ENCODE peak calls at places on chromosomes 5 and 9, in eight cellular contexts. One of them, this sample, is unnamed.

GRCh38 chr9:5909999-5910398 is 19.3 kb downstream of the MLANA start:
- DNase-seq in CD14-positive monocyte: no peak
- DNase-seq in GM20000: no peak
- DNase-seq in neural progenitor cell: no peak
- DNase-seq in breast epithelium: no peak
- DNase-seq in lung: no peak
- DNase-seq in astrocyte: peak
- DNase-seq in Caco-2: no peak
- DNase-seq in this sample: no peak

GRCh38 chr9:99030082-99030481 is 74.8 kb upstream of the TGFBR1 start:
- DNase-seq in GM20000: no peak
- DNase-seq in neural progenitor cell: no peak
- DNase-seq in lung: no peak
- DNase-seq in Caco-2: no peak
- DNase-seq in CD14-positive monocyte: no peak
- DNase-seq in astrocyte: peak
- DNase-seq in breast epithelium: no peak
- DNase-seq in this sample: no peak

GRCh38 chr9:4862506-4863250 is 69.9 kb downstream of the RCL1 start:
- DNase-seq in Caco-2: no peak
- DNase-seq in CD14-positive monocyte: no peak
- DNase-seq in neural progenitor cell: no peak
- DNase-seq in astrocyte: no peak
- DNase-seq in breast epithelium: no peak
- DNase-seq in GM20000: no peak
- DNase-seq in lung: no peak
- DNase-seq in this sample: no peak

GRCh38 chr5:176606875-176607274 is 3.1 kb downstream of the GPRIN1 start:
- DNase-seq in neural progenitor cell: no peak
- DNase-seq in astrocyte: no peak
- DNase-seq in Caco-2: no peak
- DNase-seq in lung: no peak
- DNase-seq in breast epithelium: no peak
- DNase-seq in GM20000: no peak
- DNase-seq in CD14-positive monocyte: no peak
- DNase-seq in this sample: no peak

GRCh38 chr9:131312246-131312645 is 22.7 kb downstream of the PLPP7 start:
- DNase-seq in neural progenitor cell: no peak
- DNase-seq in astrocyte: no peak
- DNase-seq in CD14-positive monocyte: no peak
- DNase-seq in lung: no peak
- DNase-seq in GM20000: no peak
- DNase-seq in breast epithelium: no peak
- DNase-seq in Caco-2: no peak
- DNase-seq in this sample: no peak

GRCh38 chr5:142922223-142922952 is 152.2 kb downstream of the ARHGAP26 start:
- DNase-seq in lung: no peak
- DNase-seq in Caco-2: no peak
- DNase-seq in breast epithelium: no peak
- DNase-seq in CD14-positive monocyte: no peak
- DNase-seq in neural progenitor cell: peak
- DNase-seq in astrocyte: peak
- DNase-seq in GM20000: peak
- DNase-seq in this sample: no peak

GRCh38 chr5:5156461-5157082 is 16.4 kb downstream of the ADAMTS16 start:
- DNase-seq in breast epithelium: no peak
- DNase-seq in GM20000: no peak
- DNase-seq in lung: no peak
- DNase-seq in astrocyte: no peak
- DNase-seq in neural progenitor cell: no peak
- DNase-seq in Caco-2: no peak
- DNase-seq in CD14-positive monocyte: no peak
- DNase-seq in this sample: no peak

GRCh38 chr9:133463864-133464615 is 4.3 kb downstream of the CACFD1 start:
- DNase-seq in breast epithelium: no peak
- DNase-seq in neural progenitor cell: no peak
- DNase-seq in astrocyte: no peak
- DNase-seq in GM20000: no peak
- DNase-seq in Caco-2: no peak
- DNase-seq in CD14-positive monocyte: no peak
- DNase-seq in lung: peak
- DNase-seq in this sample: no peak

GRCh38 chr9:4678679-4679267 is 596 bp upstream of the CDC37L1 start:
- DNase-seq in astrocyte: no peak
- DNase-seq in CD14-positive monocyte: no peak
- DNase-seq in GM20000: no peak
- DNase-seq in Caco-2: no peak
- DNase-seq in lung: no peak
- DNase-seq in neural progenitor cell: no peak
- DNase-seq in breast epithelium: no peak
- DNase-seq in this sample: peak

GRCh38 chr5:151589878-151590570 is 1.1 kb downstream of the FAT2 start:
- DNase-seq in Caco-2: no peak
- DNase-seq in lung: no peak
- DNase-seq in astrocyte: no peak
- DNase-seq in CD14-positive monocyte: no peak
- DNase-seq in GM20000: no peak
- DNase-seq in breast epithelium: no peak
- DNase-seq in neural progenitor cell: no peak
- DNase-seq in this sample: no peak

GRCh38 chr9:89523948-89524347 is 26.0 kb upstream of the SEMA4D start:
- DNase-seq in GM20000: peak
- DNase-seq in lung: no peak
- DNase-seq in neural progenitor cell: no peak
- DNase-seq in CD14-positive monocyte: no peak
- DNase-seq in Caco-2: no peak
- DNase-seq in breast epithelium: no peak
- DNase-seq in astrocyte: no peak
- DNase-seq in this sample: no peak

GRCh38 chr5:159928122-159928960 is 12.1 kb downstream of the ADRA1B start:
- DNase-seq in neural progenitor cell: no peak
- DNase-seq in CD14-positive monocyte: no peak
- DNase-seq in lung: no peak
- DNase-seq in GM20000: no peak
- DNase-seq in breast epithelium: no peak
- DNase-seq in Caco-2: no peak
- DNase-seq in astrocyte: peak
- DNase-seq in this sample: no peak

GRCh38 chr9:130183133-130183762 is 11.0 kb downstream of the NCS1 start:
- DNase-seq in GM20000: no peak
- DNase-seq in Caco-2: peak
- DNase-seq in neural progenitor cell: peak
- DNase-seq in CD14-positive monocyte: no peak
- DNase-seq in astrocyte: peak
- DNase-seq in breast epithelium: no peak
- DNase-seq in lung: no peak
- DNase-seq in this sample: no peak

DNA sequence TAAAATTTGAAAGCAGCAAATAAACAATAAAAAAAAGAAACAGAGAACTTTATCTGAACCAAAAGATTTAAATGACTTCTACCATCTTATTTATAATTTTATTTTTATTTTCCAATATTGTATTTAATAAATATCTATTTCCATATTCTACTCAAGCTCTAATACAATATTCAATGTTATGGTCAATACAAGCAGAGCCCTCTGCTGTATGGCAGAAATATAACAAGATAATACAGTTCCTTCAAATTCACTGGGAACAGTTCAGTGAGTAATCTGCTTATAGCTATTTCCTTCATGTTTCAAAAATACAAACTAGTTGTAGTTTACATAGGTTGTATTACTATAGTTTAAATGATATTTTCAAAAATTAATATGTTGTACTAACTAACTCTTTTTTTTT is 332.7 kb downstream of the PRDM9 start:
- DNase-seq in GM20000: no peak
- DNase-seq in CD14-positive monocyte: no peak
- DNase-seq in Caco-2: no peak
- DNase-seq in breast epithelium: no peak
- DNase-seq in lung: no peak
- DNase-seq in astrocyte: no peak
- DNase-seq in neural progenitor cell: no peak
- DNase-seq in this sample: no peak
- TF ChIP-seq CTCF in GM20000: no peak
- TF ChIP-seq CTCF in CD14-positive monocyte: no peak
- TF ChIP-seq CTCF in Caco-2: no peak
- TF ChIP-seq CTCF in breast epithelium: no peak
- TF ChIP-seq CTCF in lung: no peak
- TF ChIP-seq CTCF in astrocyte: no peak
- TF ChIP-seq CTCF in neural progenitor cell: peak
- TF ChIP-seq CTCF in this sample: no peak

GRCh38 chr9:36963356-36963755 is 70.7 kb downstream of the PAX5 start:
- DNase-seq in breast epithelium: no peak
- DNase-seq in lung: no peak
- DNase-seq in neural progenitor cell: no peak
- DNase-seq in CD14-positive monocyte: no peak
- DNase-seq in Caco-2: no peak
- DNase-seq in astrocyte: no peak
- DNase-seq in GM20000: no peak
- DNase-seq in this sample: no peak
- TF ChIP-seq CTCF in breast epithelium: no peak
- TF ChIP-seq CTCF in lung: no peak
- TF ChIP-seq CTCF in neural progenitor cell: no peak
- TF ChIP-seq CTCF in CD14-positive monocyte: no peak
- TF ChIP-seq CTCF in Caco-2: no peak
- TF ChIP-seq CTCF in astrocyte: no peak
- TF ChIP-seq CTCF in GM20000: no peak
- TF ChIP-seq CTCF in this sample: no peak

GRCh38 chr9:120718328-120718727 is 4.1 kb upstream of the MEGF9 start:
- DNase-seq in breast epithelium: no peak
- DNase-seq in CD14-positive monocyte: no peak
- DNase-seq in lung: no peak
- DNase-seq in astrocyte: no peak
- DNase-seq in Caco-2: no peak
- DNase-seq in neural progenitor cell: no peak
- DNase-seq in GM20000: no peak
- DNase-seq in this sample: no peak
- TF ChIP-seq CTCF in breast epithelium: no peak
- TF ChIP-seq CTCF in CD14-positive monocyte: no peak
- TF ChIP-seq CTCF in lung: no peak
- TF ChIP-seq CTCF in astrocyte: no peak
- TF ChIP-seq CTCF in Caco-2: no peak
- TF ChIP-seq CTCF in neural progenitor cell: no peak
- TF ChIP-seq CTCF in GM20000: no peak
- TF ChIP-seq CTCF in this sample: no peak

GRCh38 chr5:38724301-38725030 is 121.3 kb upstream of the OSMR start:
- DNase-seq in lung: no peak
- DNase-seq in GM20000: no peak
- DNase-seq in astrocyte: peak
- DNase-seq in neural progenitor cell: peak
- DNase-seq in Caco-2: no peak
- DNase-seq in CD14-positive monocyte: no peak
- DNase-seq in breast epithelium: no peak
- DNase-seq in this sample: no peak
- TF ChIP-seq CTCF in lung: no peak
- TF ChIP-seq CTCF in GM20000: no peak
- TF ChIP-seq CTCF in astrocyte: no peak
- TF ChIP-seq CTCF in neural progenitor cell: no peak
- TF ChIP-seq CTCF in Caco-2: no peak
- TF ChIP-seq CTCF in CD14-positive monocyte: no peak
- TF ChIP-seq CTCF in breast epithelium: no peak
- TF ChIP-seq CTCF in this sample: no peak

DNA sequence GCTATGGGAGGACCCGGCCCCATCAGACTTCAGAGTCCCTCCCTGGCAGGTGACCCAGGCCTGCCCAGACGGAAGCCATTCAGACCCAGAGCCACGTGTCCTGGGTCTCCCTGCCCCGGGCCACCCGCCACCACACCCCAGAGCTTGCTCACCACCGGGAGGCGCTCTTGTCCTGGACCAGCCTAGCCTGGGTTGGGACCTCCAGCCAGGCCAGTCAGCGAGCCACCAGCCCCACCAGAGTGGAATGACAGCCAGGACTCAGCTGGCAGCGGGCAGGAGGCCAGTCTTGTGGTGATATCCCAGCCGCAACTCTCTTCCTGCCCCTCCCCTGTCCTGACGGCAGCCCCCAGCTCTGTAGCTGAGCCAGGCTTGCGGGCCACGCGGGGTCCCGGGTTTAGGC is 1.7 kb upstream of the PTGDS start:
- DNase-seq in breast epithelium: no peak
- DNase-seq in astrocyte: no peak
- DNase-seq in GM20000: no peak
- DNase-seq in CD14-positive monocyte: no peak
- DNase-seq in Caco-2: no peak
- DNase-seq in lung: no peak
- DNase-seq in neural progenitor cell: peak
- DNase-seq in this sample: no peak
- TF ChIP-seq CTCF in breast epithelium: no peak
- TF ChIP-seq CTCF in astrocyte: no peak
- TF ChIP-seq CTCF in GM20000: peak
- TF ChIP-seq CTCF in CD14-positive monocyte: peak
- TF ChIP-seq CTCF in Caco-2: no peak
- TF ChIP-seq CTCF in lung: no peak
- TF ChIP-seq CTCF in neural progenitor cell: peak
- TF ChIP-seq CTCF in this sample: no peak